ENCODE peak calls at places on chromosomes 12 and 14, in four cellular contexts. K is neuronal stem cell, N is mesenchymal stem cell, F is H1. M is an unnamed sample.
A peak's percentile ranks its signal among the peaks of the same experiment; 100 is the strongest.

GRCh38 chr14:105382343-105383082 is 15.8 kb upstream of the TEX22 start:
- DNase-seq in K (no peak), N (no peak), F (no peak), M (no peak)

GRCh38 chr12:5068623-5069022 is 24.9 kb downstream of the KCNA5 start:
- DNase-seq in K (no peak), N (no peak), F (no peak), M (no peak)

GRCh38 chr12:120965534-120966091 is 12.7 kb upstream of the HNF1A start:
- DNase-seq in K (no peak), N (no peak), F (no peak), M (no peak)

GRCh38 chr12:40344312-40344711 is 119.5 kb downstream of the LRRK2 start:
- DNase-seq in K (no peak), N (no peak), F (no peak), M (no peak)

GRCh38 chr12:107091381-107091780 is 2.0 kb downstream of the CRY1 start:
- DNase-seq in K (no peak), N (peak; percentile 51), F (no peak), M (peak; percentile 30)

GRCh38 chr12:820336-820735 is 68.0 kb downstream of the WNK1 start:
- DNase-seq in K (no peak), N (no peak), F (no peak), M (no peak)

GRCh38 chr12:115341442-115341841 is 657.5 kb upstream of the TBX3 start:
- DNase-seq in K (no peak), N (peak; percentile 100), F (no peak), M (peak; percentile 15)

GRCh38 chr12:55760663-55761062 is 17.7 kb downstream of the GDF11 start:
- DNase-seq in K (no peak), N (no peak), F (no peak), M (no peak)

GRCh38 chr14:77455966-77456640 is 1.3 kb downstream of the VIPAS39 start:
- DNase-seq in K (no peak), N (no peak), F (no peak), M (no peak)
- H3K4me3 ChIP-seq in K (no peak overlapping the region), N (no peak overlapping the region), F (no peak overlapping the region), M (no peak overlapping the region)

GRCh38 chr12:76864791-76865400 is 13.9 kb downstream of the CSRP2 start:
- DNase-seq in K (no peak), N (peak; percentile 54), F (no peak), M (no peak)

GRCh38 chr12:76863811-76864210 is 15.0 kb downstream of the CSRP2 start:
- DNase-seq in K (no peak), N (peak; percentile 71), F (no peak), M (no peak)

GRCh38 chr12:76863005-76863670 is 15.7 kb downstream of the CSRP2 start:
- DNase-seq in K (no peak), N (peak; percentile 77), F (no peak), M (peak; percentile 63)

GRCh38 chr12:76866146-76866545 is 12.7 kb downstream of the CSRP2 start:
- DNase-seq in K (peak; percentile 77), N (peak; percentile 42), F (no peak), M (peak; percentile 20)

GRCh38 chr12:76866726-76867125 is 12.1 kb downstream of the CSRP2 start:
- DNase-seq in K (peak; percentile 54), N (peak; percentile 90), F (no peak), M (no peak)
- H3K23ac ChIP-seq in K (no peak overlapping the region), N (no peak overlapping the region), F (no peak overlapping the region), M (no peak overlapping the region)

GRCh38 chr14:22822619-22823551 is 6.8 kb upstream of the MRPL52 start:
- DNase-seq in K (peak; percentile 89), N (peak; percentile 89), F (peak; percentile 95), M (peak; percentile 70)
- H2BK12ac ChIP-seq in K (no peak overlapping the region), N (peak overlapping the region; percentile 69), F (peak overlapping the region; percentile 97), M (peak overlapping the region; percentile 83)

GRCh38 chr14:31880935-31881334 is 196.2 kb upstream of the ARHGAP5 start:
- DNase-seq in K (no peak), N (peak; percentile 94), F (no peak), M (peak; percentile 62)

GRCh38 chr14:31881531-31882310 is 195.4 kb upstream of the ARHGAP5 start:
- DNase-seq in K (no peak), N (no peak), F (no peak), M (no peak)

GRCh38 chr14:31879661-31880348 is 197.3 kb upstream of the ARHGAP5 start:
- DNase-seq in K (no peak), N (no peak), F (no peak), M (no peak)

GRCh38 chr14:31876741-31877140 is 200.4 kb upstream of the ARHGAP5 start:
- DNase-seq in K (no peak), N (no peak), F (no peak), M (no peak)

GRCh38 chr14:31877333-31877798 is 199.7 kb upstream of the ARHGAP5 start:
- DNase-seq in K (no peak), N (peak; percentile 82), F (no peak), M (no peak)
- H3K4me3 ChIP-seq in K (no peak overlapping the region), N (no peak overlapping the region), F (no peak overlapping the region), M (no peak overlapping the region)

DNA sequence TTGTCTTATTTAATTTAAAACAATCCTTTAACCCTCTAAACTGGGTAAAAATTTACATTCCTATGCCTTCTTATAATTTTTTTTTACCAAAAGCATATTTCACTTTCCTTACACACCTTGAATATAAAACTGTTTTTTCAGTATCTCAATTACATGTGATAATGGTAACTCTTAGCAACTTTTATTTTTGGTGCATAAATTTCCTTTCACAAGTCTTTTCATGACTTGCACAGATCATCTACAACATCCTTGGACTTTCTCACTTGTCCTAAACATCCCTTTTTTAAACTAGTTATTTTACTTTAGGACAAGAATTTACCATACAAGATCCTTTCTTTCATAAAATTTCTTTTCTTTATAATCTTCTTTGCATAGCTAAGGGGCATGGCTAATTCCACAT is 142.0 kb downstream of the LLPH start:
- DNase-seq in K (no peak), N (no peak), F (no peak), M (no peak)
- H3K23ac ChIP-seq in K (no peak overlapping the region), N (no peak overlapping the region), F (no peak overlapping the region), M (no peak overlapping the region)

DNA sequence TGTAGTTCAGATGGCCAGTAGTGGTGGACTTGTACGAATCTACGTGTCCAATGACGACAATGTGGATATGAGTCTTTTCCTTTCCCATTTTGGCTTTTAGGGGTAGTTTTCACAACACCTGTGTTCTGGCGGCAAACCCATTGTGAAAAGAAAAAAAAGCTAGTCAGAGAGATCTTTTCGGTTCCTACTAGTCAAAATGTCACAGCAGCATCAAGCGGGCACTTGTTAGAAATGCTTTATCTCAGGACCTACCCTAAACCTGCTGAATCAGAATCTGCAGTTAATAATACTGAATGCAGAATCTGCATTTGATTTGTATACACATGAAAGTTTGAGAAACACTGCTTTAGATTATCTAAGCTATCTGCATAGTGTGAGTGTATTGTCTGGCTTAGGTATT is 18.3 kb downstream of the AEBP2 start:
- DNase-seq in K (no peak), N (no peak), F (no peak), M (no peak)
- H2BK12ac ChIP-seq in K (no peak overlapping the region), N (no peak overlapping the region), F (no peak overlapping the region), M (no peak overlapping the region)

DNA sequence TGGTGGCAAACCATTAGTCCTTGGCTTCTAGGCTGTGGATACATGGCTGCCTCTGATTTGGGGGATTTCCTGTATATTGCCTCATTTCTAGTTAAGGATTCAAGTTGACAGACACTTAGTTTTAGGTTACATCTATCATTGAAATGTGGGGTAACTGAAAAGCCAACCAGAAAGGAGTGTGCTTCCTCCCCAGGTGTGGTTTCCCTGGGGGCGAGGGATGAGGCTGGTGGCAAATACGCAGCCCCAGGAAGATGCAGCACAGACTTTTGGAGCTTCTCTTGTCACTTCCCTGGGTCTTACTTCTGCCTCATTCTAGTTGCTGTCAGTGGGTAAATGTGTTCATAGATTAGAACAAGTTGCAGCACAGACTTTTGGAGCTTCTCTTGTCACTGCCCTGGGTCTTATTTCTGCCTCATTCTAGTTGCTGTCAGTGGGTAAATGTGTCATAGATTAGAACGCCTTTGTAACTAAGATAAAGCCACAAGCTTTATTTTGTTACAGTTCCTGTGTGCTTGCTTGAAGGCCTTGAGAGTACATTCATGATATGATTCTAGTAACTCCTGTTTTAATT is 85.1 kb downstream of the BORCS5 start:
- DNase-seq in K (no peak), N (peak; percentile 65), F (no peak), M (peak; percentile 36)
- H3K4me3 ChIP-seq in K (no peak overlapping the region), N (no peak overlapping the region), F (no peak overlapping the region), M (no peak overlapping the region)